ENCODE peak calls at places on chromosome 1, in ten cellular contexts. V is dorsolateral prefrontal cortex; L is activated T-helper 1 cell treated with anti-CD3 and anti-CD28 coated beads, Interleukin-12 subunit alpha, Interleukin-12 subunit beta, Interleukin-2, Interleukin-4 antibody, amounts not matched to agents 30 ng/mL and 10 ng/mL and 1 ng/mL, durations not matched to agents 14 hours and 24 hours and 36 hours; K is EL; M is fibroblast of the conjunctiva; T is iris pigment epithelial cell; D is frontal cortex; Z is GM10248; B is CD8-positive, alpha-beta memory T cell; A is COLO829. N is an unnamed sample.

GRCh38 chr1:59673575-59674467 is 140.9 kb upstream of the HOOK1 start:
- DNase-seq in K (no peak), Z (no peak), M (no peak), L (no peak), B (no peak), A (no peak), D (no peak), T (no peak), V (no peak), N (no peak)

GRCh38 chr1:35544976-35545375 is 12.2 kb downstream of the KIAA0319L start:
- DNase-seq in T (peak; percentile 66), D (no peak), A (peak; percentile 45), Z (peak; percentile 54), B (peak; percentile 36), M (peak; percentile 39), V (no peak), K (peak; percentile 57), L (peak; percentile 44), N (peak; percentile 11)

GRCh38 chr1:229098361-229098760 is 172.6 kb upstream of the RAB4A start:
- DNase-seq in M (no peak), B (no peak), V (no peak), K (no peak), T (no peak), A (no peak), D (no peak), Z (no peak), L (no peak), N (no peak)

GRCh38 chr1:110186558-110186957 is 23.6 kb upstream of the KCNC4 start:
- DNase-seq in D (no peak), M (no peak), T (no peak), K (no peak), A (no peak), Z (no peak), L (no peak), B (no peak), V (no peak), N (no peak)

GRCh38 chr1:110508038-110508437 is 10.9 kb downstream of the KCNA10 start:
- DNase-seq in B (no peak), D (no peak), T (peak; percentile 23), A (no peak), Z (peak; percentile 59), M (no peak), V (no peak), K (peak; percentile 30), L (no peak), N (no peak)

GRCh38 chr1:184641894-184642293 is 112.8 kb downstream of the EDEM3 start:
- DNase-seq in K (no peak), Z (no peak), M (no peak), V (no peak), B (no peak), D (no peak), L (no peak), A (no peak), T (no peak), N (no peak)

GRCh38 chr1:154425172-154425571 is 20.0 kb downstream of the IL6R start:
- DNase-seq in K (no peak), M (no peak), V (no peak), Z (no peak), A (no peak), L (no peak), T (no peak), B (no peak), D (no peak), N (no peak)

GRCh38 chr1:231404318-231404717 is 17.8 kb downstream of the EGLN1 start:
- DNase-seq in V (no peak), A (no peak), B (no peak), K (no peak), T (no peak), Z (no peak), L (no peak), D (no peak), M (no peak), N (no peak)

GRCh38 chr1:214579183-214579582 is 23.8 kb upstream of the CENPF start:
- DNase-seq in D (no peak), B (no peak), V (no peak), K (no peak), Z (no peak), A (no peak), L (no peak), M (no peak), T (no peak), N (no peak)

GRCh38 chr1:206905295-206906164 is 8.3 kb downstream of the IL24 start:
- DNase-seq in B (no peak), A (peak; percentile 94), M (peak; percentile 66), V (no peak), K (peak; percentile 98), T (peak; percentile 86), D (no peak), Z (peak; percentile 34), L (no peak), N (peak; percentile 67)

GRCh38 chr1:46405204-46405555 is 11.1 kb downstream of the FAAH start:
- DNase-seq in L (no peak), Z (no peak), K (no peak), M (no peak), B (no peak), V (no peak), D (no peak), A (no peak), T (no peak), N (no peak)

GRCh38 chr1:6998267-6998666 is 213.0 kb downstream of the CAMTA1 start:
- DNase-seq in D (no peak), T (no peak), M (no peak), K (no peak), V (no peak), Z (no peak), B (no peak), A (no peak), L (no peak), N (peak; percentile 17)

GRCh38 chr1:2934642-2935081 is 86.6 kb upstream of the ACTRT2 start:
- DNase-seq in M (no peak), T (no peak), K (no peak), D (no peak), A (no peak), B (no peak), L (no peak), Z (no peak), V (no peak), N (no peak)

GRCh38 chr1:93822710-93823425 is 56.1 kb downstream of the DNTTIP2 start:
- DNase-seq in A (no peak), B (no peak), L (no peak), Z (no peak), M (no peak), D (no peak), T (no peak), V (no peak), K (no peak), N (no peak)